ENCODE peak calls at places on chromosomes 2 and 18, in five cellular contexts. P is GM06990, W is fibroblast of lung, X is astrocyte of the spinal cord, C is sigmoid colon. A is an unnamed sample.

GRCh38 chr2:180175736-180176135 is 168.6 kb upstream of the CWC22 start:
- DNase-seq in W (no peak), C (no peak), P (no peak), X (no peak), A (no peak)

GRCh38 chr2:110747522-110748488 is 15.4 kb downstream of the ACOXL start:
- DNase-seq in C (no peak), W (no peak), X (no peak), P (no peak), A (no peak)

GRCh38 chr2:237297421-237298155 is 116.4 kb downstream of the COL6A3 start:
- DNase-seq in P (no peak), C (peak; percentile 59), X (peak; percentile 91), W (peak; percentile 85), A (no peak)

GRCh38 chr2:79099140-79099686 is 11.4 kb upstream of the REG1B start:
- DNase-seq in P (no peak), C (no peak), X (no peak), W (no peak), A (no peak)

GRCh38 chr18:79983253-79983652 is 5.1 kb downstream of the TXNL4A start:
- DNase-seq in C (no peak), X (no peak), W (no peak), P (no peak), A (no peak)

GRCh38 chr18:47399475-47399874 is 148.0 kb upstream of the SKOR2 start:
- DNase-seq in C (no peak), P (no peak), X (no peak), W (no peak), A (no peak)

GRCh38 chr18:75276813-75277628 is 66.4 kb downstream of the TSHZ1 start:
- DNase-seq in X (peak; percentile 68), C (no peak), P (no peak), W (peak; percentile 82), A (no peak)

GRCh38 chr2:37307500-37307899 is 17.1 kb downstream of the PRKD3 start:
- DNase-seq in X (no peak), P (no peak), W (no peak), C (no peak), A (no peak)

GRCh38 chr2:164302786-164303185 is 318.5 kb downstream of the GRB14 start:
- DNase-seq in C (no peak), P (no peak), X (no peak), W (no peak), A (no peak)

GRCh38 chr2:104755026-104755856 is 98.7 kb upstream of the POU3F3 start:
- DNase-seq in P (no peak), W (peak; percentile 34), X (peak; percentile 19), C (no peak), A (no peak)

GRCh38 chr18:27666070-27666469 is 481.0 kb upstream of the CHST9 start:
- DNase-seq in X (no peak), P (no peak), C (no peak), W (peak; percentile 4), A (no peak)

GRCh38 chr2:42900226-42900744 is 107.9 kb upstream of the HAAO start:
- DNase-seq in W (no peak), P (no peak), X (no peak), C (no peak), A (no peak)

GRCh38 chr18:28725876-28726275 is 548.9 kb upstream of the CDH2 start:
- DNase-seq in C (no peak), X (peak; percentile 75), P (no peak), W (peak; percentile 87), A (no peak)

GRCh38 chr18:74652392-74652988 is 54.8 kb downstream of the ZNF407 start:
- DNase-seq in W (peak; percentile 34), P (peak; percentile 31), X (peak; percentile 63), C (no peak), A (no peak)

GRCh38 chr2:63882395-63883130 is 40.9 kb downstream of the UGP2 start:
- DNase-seq in C (no peak), X (no peak), W (no peak), P (no peak), A (no peak)

GRCh38 chr2:12883911-12884310 is 167.2 kb downstream of the TRIB2 start:
- DNase-seq in W (peak; percentile 46), P (no peak), X (no peak), C (no peak), A (no peak)

GRCh38 chr2:157190151-157190550 is 67.4 kb upstream of the GALNT5 start:
- DNase-seq in C (no peak), X (peak; percentile 80), P (no peak), W (peak; percentile 91), A (no peak)

GRCh38 chr2:48170281-48170680 is 264.0 kb upstream of the FBXO11 start:
- DNase-seq in P (no peak), X (no peak), W (no peak), C (no peak), A (no peak)

GRCh38 chr2:137865954-137866540 is 98.2 kb upstream of the HNMT start:
- DNase-seq in X (peak; percentile 54), W (peak; percentile 35), P (peak; percentile 1), C (no peak), A (peak; percentile 16)

GRCh38 chr18:13266208-13267100 is 47.9 kb downstream of the LDLRAD4 start:
- DNase-seq in X (no peak), W (no peak), P (no peak), C (no peak), A (no peak)

GRCh38 chr2:118748245-118748885 is 99.1 kb downstream of the EN1 start:
- DNase-seq in X (no peak), C (no peak), P (no peak), W (peak; percentile 41), A (no peak)

GRCh38 chr2:1673160-1673944 is 71.0 kb downstream of the PXDN start:
- DNase-seq in W (no peak), X (no peak), P (no peak), C (peak; percentile 59), A (no peak)

GRCh38 chr2:133711226-133711625 is 143.0 kb upstream of the NCKAP5 start:
- DNase-seq in P (no peak), W (no peak), C (no peak), X (no peak), A (no peak)

GRCh38 chr2:239092571-239093294 is 244.8 kb downstream of the TWIST2 start:
- DNase-seq in X (no peak), P (no peak), W (no peak), C (no peak), A (no peak)

GRCh38 chr2:33142874-33143273 is 196.1 kb downstream of the LTBP1 start:
- DNase-seq in X (no peak), W (no peak), C (no peak), P (no peak), A (no peak)

GRCh38 chr2:112821682-112822081 is 14.9 kb downstream of the IL1B start:
- DNase-seq in W (no peak), P (no peak), C (no peak), X (no peak), A (no peak)

GRCh38 chr2:118529931-118530330 is 317.5 kb downstream of the EN1 start:
- DNase-seq in P (no peak), C (no peak), X (no peak), W (peak; percentile 6), A (no peak)

DNA sequence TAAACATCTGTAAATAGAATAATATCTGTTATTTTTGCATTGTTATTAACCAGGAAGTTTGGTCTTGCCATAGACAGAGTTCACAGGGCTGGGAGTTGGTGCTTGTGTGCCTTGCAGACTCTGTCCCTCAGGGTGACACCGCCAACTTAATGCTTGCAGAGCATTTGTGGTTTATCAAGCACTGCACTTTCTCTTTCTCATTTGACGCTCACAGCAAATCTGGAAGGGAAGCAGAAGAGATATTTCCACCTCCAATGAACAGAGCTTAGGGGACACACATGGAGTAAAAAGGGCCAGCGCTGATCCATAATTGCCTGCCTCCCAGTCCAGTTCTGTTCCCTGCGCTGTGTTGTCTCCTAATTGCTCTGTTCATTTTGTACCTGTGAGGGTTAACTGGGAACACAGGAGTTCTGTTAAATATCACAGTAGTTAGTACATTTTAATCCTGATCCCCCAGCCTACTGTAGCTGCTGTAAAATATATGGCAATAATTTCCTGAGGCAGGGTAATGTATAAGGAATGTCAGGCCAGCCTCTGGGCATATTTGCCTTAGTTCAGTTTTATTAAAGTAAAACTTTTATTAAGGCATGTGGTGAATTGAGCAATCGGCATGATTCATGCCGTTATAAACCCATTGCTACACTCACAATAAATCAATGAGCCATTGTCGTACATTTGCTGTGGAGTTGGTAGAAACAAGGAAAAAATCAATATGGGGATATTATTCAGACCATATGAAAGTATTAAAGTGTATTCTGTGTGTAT is 182.5 kb upstream of the OSR1 start:
- DNase-seq in W (peak; percentile 86), X (peak; percentile 86), P (no peak), C (no peak), A (no peak)
- H3K4me3 ChIP-seq in W (no peak overlapping the region), X (no peak overlapping the region), P (no peak overlapping the region), C (no peak overlapping the region), A (no peak overlapping the region)

GRCh38 chr2:177123048-177123447 is 89.5 kb upstream of the HNRNPA3 start:
- DNase-seq in P (no peak), W (no peak), C (no peak), X (no peak), A (no peak)
- TF ChIP-seq CTCF in P (no peak), W (no peak), C (no peak), X (no peak), A (no peak)

DNA sequence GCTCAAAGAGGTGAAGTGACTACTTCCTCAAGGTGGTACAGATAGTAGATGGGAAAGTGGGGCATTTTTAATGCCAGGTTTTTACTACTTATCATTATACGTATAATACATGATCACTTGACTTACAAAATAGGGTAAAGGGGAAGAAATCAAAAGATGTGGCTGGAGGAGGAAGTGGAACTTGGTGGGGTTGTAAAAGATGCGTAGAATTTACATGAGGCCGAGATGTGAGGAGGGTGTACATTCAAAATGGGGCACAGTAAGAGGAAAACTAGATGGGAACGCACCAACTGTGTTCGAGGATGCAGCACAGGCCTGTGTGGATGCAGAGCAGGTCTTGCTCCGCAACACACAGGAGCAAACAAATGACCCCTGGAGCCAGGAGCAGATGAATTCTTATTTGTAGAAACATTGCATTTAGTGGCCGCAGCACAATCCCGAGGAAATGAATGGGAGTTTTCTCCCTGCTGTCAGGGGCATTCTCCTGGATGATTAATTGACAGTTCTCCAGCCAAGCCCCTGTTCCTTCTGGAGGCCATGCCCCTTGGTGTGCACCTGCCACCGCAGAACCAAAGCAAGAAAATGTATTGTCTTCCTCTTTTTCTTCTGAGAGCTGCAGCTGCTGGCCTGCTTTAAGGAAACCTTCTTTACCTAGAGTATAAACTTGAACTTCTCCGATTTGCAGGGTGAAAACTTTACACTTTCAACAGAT is 403.2 kb downstream of the TXNL1 start:
- DNase-seq in C (no peak), X (peak; percentile 42), P (no peak), W (peak; percentile 67), A (peak; percentile 15)
- H3K4me3 ChIP-seq in C (no peak overlapping the region), X (no peak overlapping the region), P (no peak overlapping the region), W (no peak overlapping the region), A (no peak overlapping the region)

GRCh38 chr18:9392726-9393125 is 58.2 kb downstream of the TWSG1 start:
- DNase-seq in W (no peak), P (no peak), X (no peak), C (no peak), A (no peak)
- TF ChIP-seq CTCF in W (no peak), P (no peak), X (no peak), C (no peak), A (no peak)